ENCODE peak calls at places on chromosomes 5 and 9, in seven cellular contexts. Y is endothelial cell of umbilical vein, Z is mesenchymal stem cell, D is fibroblast of lung, F is HCT116, B is mammary epithelial cell, O is neuronal stem cell. L is an unnamed sample.

GRCh38 chr5:548256-548655 is 24.0 kb upstream of the SLC9A3 start:
- DNase-seq in F (no peak), O (no peak), B (no peak), Z (no peak), Y (no peak), D (no peak), L (no peak)

GRCh38 chr9:83986765-83987401 is 6.3 kb downstream of the RMI1 start:
- DNase-seq in B (no peak), F (peak), D (peak), O (no peak), Z (no peak), Y (no peak), L (no peak)

GRCh38 chr9:90107021-90107771 is 502.4 kb downstream of the GADD45G start:
- DNase-seq in Y (no peak), B (peak), F (no peak), O (no peak), D (no peak), Z (peak), L (no peak)

GRCh38 chr5:154534457-154535050 is 56.5 kb upstream of the HAND1 start:
- DNase-seq in F (no peak), Y (no peak), O (no peak), B (no peak), Z (no peak), D (no peak), L (no peak)

GRCh38 chr9:37963936-37964739 is 60.2 kb upstream of the SLC25A51 start:
- DNase-seq in Z (peak), D (peak), O (no peak), Y (peak), B (peak), F (no peak), L (no peak)

GRCh38 chr9:124357591-124358361 is 57.5 kb downstream of the PSMB7 start:
- DNase-seq in F (no peak), Y (no peak), O (no peak), D (no peak), B (no peak), Z (peak), L (peak)

GRCh38 chr5:159030357-159030756 is 69.4 kb downstream of the EBF1 start:
- DNase-seq in F (no peak), Z (no peak), O (no peak), D (no peak), Y (no peak), B (no peak), L (no peak)

GRCh38 chr9:133687856-133688761 is 50.0 kb downstream of the SARDH start:
- DNase-seq in Y (no peak), Z (no peak), B (no peak), F (no peak), O (no peak), D (no peak), L (no peak)

GRCh38 chr9:132875159-132875558 is 2.9 kb downstream of the AK8 start:
- DNase-seq in F (no peak), Y (no peak), Z (no peak), D (no peak), O (no peak), B (no peak), L (no peak)

GRCh38 chr5:157030692-157031091 is 28.2 kb downstream of the HAVCR1 start:
- DNase-seq in D (no peak), B (no peak), O (no peak), Z (no peak), Y (no peak), F (no peak), L (no peak)

GRCh38 chr5:51651889-51652288 is 268.6 kb downstream of the ISL1 start:
- DNase-seq in O (no peak), Z (peak), B (peak), Y (peak), D (no peak), F (no peak), L (no peak)

GRCh38 chr9:128249914-128250838 is 25.6 kb downstream of the GOLGA2 start:
- DNase-seq in O (peak), Z (peak), F (peak), D (peak), Y (peak), B (peak), L (peak)

GRCh38 chr5:149175346-149176113 is 34.2 kb downstream of the ABLIM3 start:
- DNase-seq in F (no peak), O (no peak), D (peak), Y (no peak), B (no peak), Z (no peak), L (no peak)

GRCh38 chr9:97431549-97432143 is 19.8 kb downstream of the TDRD7 start:
- DNase-seq in Z (no peak), O (no peak), B (no peak), F (no peak), D (no peak), Y (no peak), L (no peak)

GRCh38 chr5:149581931-149582768 is 852 bp downstream of the ARHGEF37 start:
- DNase-seq in D (no peak), B (peak), F (no peak), O (peak), Y (peak), Z (peak), L (peak)

GRCh38 chr9:77965445-77965844 is 66.2 kb downstream of the GNAQ start:
- DNase-seq in Z (no peak), Y (no peak), F (no peak), D (no peak), O (no peak), B (no peak), L (no peak)

GRCh38 chr9:967851-968641 is 8.4 kb upstream of the DMRT3 start:
- DNase-seq in Y (no peak), F (no peak), D (no peak), B (no peak), O (no peak), Z (no peak), L (no peak)

GRCh38 chr9:12716823-12717222 is 23.6 kb downstream of the TYRP1 start:
- DNase-seq in O (no peak), Y (peak), F (no peak), D (no peak), B (no peak), Z (no peak), L (no peak)

GRCh38 chr9:12720551-12720950 is 27.4 kb downstream of the TYRP1 start:
- DNase-seq in F (no peak), Z (no peak), D (no peak), Y (no peak), B (no peak), O (no peak), L (no peak)

GRCh38 chr9:12717907-12718306 is 24.7 kb downstream of the TYRP1 start:
- DNase-seq in F (no peak), Z (no peak), Y (peak), B (no peak), O (no peak), D (no peak), L (no peak)

GRCh38 chr9:12719431-12719830 is 26.2 kb downstream of the TYRP1 start:
- DNase-seq in Z (peak), O (no peak), F (peak), B (no peak), D (peak), Y (peak), L (peak)

GRCh38 chr9:12718482-12719026 is 25.4 kb downstream of the TYRP1 start:
- DNase-seq in B (peak), Y (peak), Z (peak), F (no peak), O (peak), D (peak), L (no peak)
- H3K9ac ChIP-seq in B (no peak), Y (no peak), Z (no peak), F (no peak), O (no peak), D (no peak), L (no peak)

GRCh38 chr9:135993409-135993742 is 32.2 kb upstream of the UBAC1 start:
- DNase-seq in D (no peak), Y (no peak), Z (no peak), F (no peak), B (no peak), O (no peak), L (no peak)

GRCh38 chr9:135997070-135998012 is 36.2 kb upstream of the UBAC1 start:
- DNase-seq in O (no peak), D (no peak), B (no peak), F (no peak), Z (no peak), Y (no peak), L (no peak)

GRCh38 chr9:135998013-135998380 is 36.8 kb upstream of the UBAC1 start:
- DNase-seq in Y (no peak), O (no peak), Z (no peak), F (no peak), B (no peak), D (no peak), L (no peak)

GRCh38 chr9:135993840-135994776 is 32.9 kb upstream of the UBAC1 start:
- DNase-seq in B (no peak), Y (no peak), F (no peak), D (no peak), Z (no peak), O (no peak), L (no peak)

GRCh38 chr9:135995816-135996215 is 34.6 kb upstream of the UBAC1 start:
- DNase-seq in B (no peak), Z (no peak), O (no peak), D (no peak), F (no peak), Y (no peak), L (no peak)
- H3K9ac ChIP-seq in B (no peak), Z (no peak), O (no peak), D (no peak), F (no peak), Y (no peak), L (no peak)

DNA sequence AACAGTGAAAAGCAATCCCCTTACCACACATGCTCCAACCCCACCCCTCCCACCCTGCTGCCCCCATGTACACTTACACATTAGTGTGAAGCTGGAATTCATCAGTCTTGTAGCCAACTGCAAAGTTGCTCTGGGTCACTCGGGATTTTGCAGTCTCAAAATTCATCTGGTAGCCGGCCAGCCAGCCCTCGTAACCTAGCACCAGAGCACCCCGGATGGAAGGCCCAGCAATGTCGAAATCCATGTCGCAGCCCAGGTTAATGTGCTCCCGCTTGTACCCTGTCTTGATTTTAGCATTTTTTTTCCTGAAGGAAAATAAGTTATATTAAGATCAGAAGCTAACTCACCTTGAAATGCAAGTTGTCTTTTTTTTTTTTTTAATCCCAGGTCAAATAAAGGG is 12.2 kb upstream of the C5orf15 start:
- DNase-seq in O (no peak), F (no peak), Y (no peak), B (no peak), Z (no peak), D (no peak), L (no peak)
- H3K9ac ChIP-seq in O (no peak), F (no peak), Y (no peak), B (no peak), Z (peak), D (no peak), L (no peak)

DNA sequence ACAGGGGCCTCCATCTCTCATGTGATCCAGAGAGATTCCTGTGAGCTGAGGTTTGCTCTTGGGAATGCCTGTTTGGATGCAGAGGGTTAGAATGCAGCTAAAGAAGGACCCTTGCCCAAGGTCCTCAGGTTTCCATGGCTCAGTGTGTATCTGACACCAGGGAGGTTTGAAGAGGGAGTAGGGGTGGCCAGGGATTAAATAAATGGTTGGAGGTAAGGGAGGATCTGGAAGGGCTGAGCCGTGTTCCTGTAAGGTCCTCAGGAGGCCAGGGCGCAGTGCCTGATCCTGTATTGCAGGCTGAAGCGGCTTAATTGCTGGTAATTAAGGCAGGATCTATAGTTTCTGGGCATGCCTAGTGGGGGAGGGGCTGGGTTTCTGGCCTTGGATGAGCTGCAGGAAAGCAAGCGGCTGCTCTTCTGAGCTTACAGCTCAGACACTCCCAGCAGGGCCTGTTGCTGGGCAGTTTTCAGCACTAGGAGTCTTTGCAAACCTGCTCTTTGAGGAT is 41.5 kb upstream of the MAP1B start:
- DNase-seq in Z (peak), Y (no peak), F (no peak), B (no peak), D (peak), O (peak), L (no peak)
- H3K9ac ChIP-seq in Z (no peak), Y (no peak), F (no peak), B (no peak), D (no peak), O (peak), L (no peak)

GRCh38 chr5:160161626-160162025 is 42.4 kb upstream of the PWWP2A start:
- DNase-seq in Z (no peak), B (no peak), D (no peak), O (no peak), F (no peak), Y (no peak), L (no peak)
- H3K9ac ChIP-seq in Z (no peak), B (no peak), D (no peak), O (no peak), F (no peak), Y (no peak), L (no peak)

L was measured in Karpas-422.